ENCODE peak calls at places on chromosome 4, in four cellular contexts. B is IMR-90, W is H1, V is mesendoderm. K is an unnamed sample.

GRCh38 chr4:112473985-112474384 is 42.0 kb downstream of the NEUROG2 start:
- DNase-seq in W (no peak), V (no peak), B (no peak), K (no peak)

GRCh38 chr4:182770969-182771330 is 146.2 kb downstream of the DCTD start:
- DNase-seq in V (peak; percentile 83), W (no peak), B (peak; percentile 12), K (peak; percentile 40)

GRCh38 chr4:37635155-37635554 is 51.0 kb downstream of the RELL1 start:
- DNase-seq in W (no peak), V (no peak), B (no peak), K (no peak)

GRCh38 chr4:165621983-165622382 is 243.2 kb downstream of the CPE start:
- DNase-seq in B (no peak), W (no peak), V (peak; percentile 60), K (no peak)

GRCh38 chr4:152106113-152106763 is 345.4 kb upstream of the GATB start:
- DNase-seq in W (no peak), B (peak; percentile 97), V (peak; percentile 86), K (no peak)

GRCh38 chr4:140935259-140935658 is 179.1 kb upstream of the TBC1D9 start:
- DNase-seq in V (no peak), W (no peak), B (no peak), K (no peak)

GRCh38 chr4:88017516-88018302 is 10.3 kb downstream of the PKD2 start:
- DNase-seq in B (peak; percentile 98), V (no peak), W (no peak), K (no peak)

GRCh38 chr4:1171306-1172227 is 816 bp downstream of the SPON2 start:
- DNase-seq in V (peak; percentile 34), W (no peak), B (no peak), K (peak; percentile 59)

GRCh38 chr4:173334891-173335754 is 965 bp upstream of the HMGB2 start:
- DNase-seq in V (peak; percentile 96), W (peak; percentile 65), B (peak; percentile 70), K (peak; percentile 89)

GRCh38 chr4:3337811-3338210 is 45.0 kb downstream of the RGS12 start:
- DNase-seq in W (no peak), B (no peak), V (no peak), K (no peak)

GRCh38 chr4:86909540-86909939 is 17.3 kb upstream of the C4orf36 start:
- DNase-seq in W (no peak), B (no peak), V (no peak), K (no peak)

GRCh38 chr4:156766846-156767245 is 204.8 kb downstream of the PDGFC start:
- DNase-seq in B (peak; percentile 60), W (no peak), V (no peak), K (no peak)
- H4K5ac ChIP-seq in B (peak overlapping the region; percentile 6), W (no peak overlapping the region), V (no peak overlapping the region), K (no peak overlapping the region)

GRCh38 chr4:38670061-38670894 is 6.3 kb downstream of the KLF3 start:
- DNase-seq in V (no peak), B (no peak), W (no peak), K (peak; percentile 42)
- H3K4me1 ChIP-seq in V (peaks cover 14% of the 10 kb centered on the region), B (peaks cover 39% of the 10 kb centered on the region), W (peaks cover 62% of the 10 kb centered on the region), K (peaks cover 19% of the 10 kb centered on the region)

GRCh38 chr4:118703118-118703517 is 17.9 kb downstream of the METTL14 start:
- DNase-seq in B (no peak), V (no peak), W (no peak), K (no peak)
- H4K5ac ChIP-seq in B (no peak overlapping the region), V (no peak overlapping the region), W (no peak overlapping the region), K (no peak overlapping the region)

GRCh38 chr4:48772568-48772967 is 7.5 kb downstream of the FRYL start:
- DNase-seq in B (no peak), W (no peak), V (no peak), K (no peak)
- H3K4me1 ChIP-seq in B (peaks cover 8% of the 10 kb centered on the region), W (no peaks in the 10 kb centered on the region), V (peaks cover 6% of the 10 kb centered on the region), K (peaks cover 2% of the 10 kb centered on the region)

GRCh38 chr4:52748432-52748831 is 2.8 kb downstream of the ERVMER34-1 start:
- DNase-seq in B (no peak), V (no peak), W (no peak), K (no peak)

GRCh38 chr4:52751349-52751911 is at the start of gene ERVMER34-1:
- DNase-seq in V (peak; percentile 86), W (peak; percentile 70), B (no peak), K (peak; percentile 95)

GRCh38 chr4:52750819-52751348 is 341 bp downstream of the ERVMER34-1 start:
- DNase-seq in W (peak; percentile 1), B (no peak), V (peak; percentile 42), K (peak; percentile 53)

GRCh38 chr4:52752921-52753320 is 1.7 kb upstream of the ERVMER34-1 start:
- DNase-seq in B (no peak), V (no peak), W (no peak), K (no peak)

DNA sequence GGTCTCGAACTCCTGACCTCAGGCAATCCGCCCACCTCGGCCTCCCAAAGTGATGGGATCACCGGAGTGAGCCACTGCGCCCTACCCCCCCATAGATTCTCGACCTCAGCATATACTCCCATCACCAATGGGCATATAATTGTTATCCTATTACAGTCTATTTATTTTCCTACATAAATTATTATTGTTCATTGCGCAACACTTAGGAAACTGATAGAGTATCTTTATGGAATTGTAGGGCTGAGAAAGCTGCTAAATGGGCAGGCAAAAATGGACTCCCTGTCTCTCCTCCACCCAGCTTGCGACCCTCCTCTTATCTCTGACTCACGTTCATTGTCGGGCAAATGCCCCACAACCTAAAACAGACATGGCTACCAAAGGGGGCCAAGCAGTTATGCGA is 1.0 kb downstream of the ERVMER34-1 start:
- DNase-seq in V (no peak), B (no peak), W (no peak), K (no peak)
- H4K5ac ChIP-seq in V (no peak overlapping the region), B (no peak overlapping the region), W (no peak overlapping the region), K (no peak overlapping the region)

GRCh38 chr4:122665148-122665547 is 44.3 kb upstream of the IL21 start:
- DNase-seq in V (no peak), B (no peak), W (no peak), K (no peak)
- H3K4me1 ChIP-seq in V (no peaks in the 10 kb centered on the region), B (peaks cover 25% of the 10 kb centered on the region), W (no peaks in the 10 kb centered on the region), K (no peaks in the 10 kb centered on the region)

DNA sequence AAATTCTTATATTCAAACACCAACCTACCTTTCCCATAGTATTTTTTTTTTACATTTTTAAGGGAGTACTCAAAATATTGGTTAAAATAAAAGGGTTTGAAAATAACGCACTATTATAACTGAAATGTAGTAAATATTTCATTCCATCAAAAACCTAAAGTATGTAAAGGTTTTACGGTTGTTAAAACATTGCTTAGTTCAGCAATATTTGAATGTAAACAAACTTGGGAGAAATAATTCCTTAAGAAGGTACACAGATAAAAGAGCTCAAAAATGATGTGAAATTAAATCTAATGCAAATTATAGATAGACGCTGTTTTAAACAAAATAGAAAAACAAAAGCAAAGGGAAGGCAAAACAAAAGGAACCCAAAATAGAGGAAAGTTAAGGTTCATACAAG is 1476.9 kb downstream of the PCDH18 start:
- DNase-seq in W (no peak), B (no peak), V (no peak), K (no peak)
- H4K5ac ChIP-seq in W (no peak overlapping the region), B (no peak overlapping the region), V (no peak overlapping the region), K (no peak overlapping the region)

K was measured in H9.